ENCODE peak calls at places on chromosomes 2 and 18, in eight cellular contexts. One of them, this sample, is unnamed.

GRCh38 chr18:47168913-47169312 is 7.3 kb downstream of the IER3IP1 start:
- DNase-seq in A549: no peak
- DNase-seq in sigmoid colon: no peak
- DNase-seq in tibial nerve: no peak
- DNase-seq in K562: no peak
- DNase-seq in ovary: no peak
- DNase-seq in SK-N-SH: no peak
- DNase-seq in GM12878: no peak
- DNase-seq in this sample: no peak

GRCh38 chr2:16126141-16126968 is 186.0 kb downstream of the MYCN start:
- DNase-seq in sigmoid colon: no peak
- DNase-seq in SK-N-SH: no peak
- DNase-seq in tibial nerve: no peak
- DNase-seq in A549: no peak
- DNase-seq in ovary: no peak
- DNase-seq in K562: no peak
- DNase-seq in GM12878: no peak
- DNase-seq in this sample: no peak

GRCh38 chr2:158464426-158465281 is 7.9 kb downstream of the PKP4 start:
- DNase-seq in ovary: no peak
- DNase-seq in K562: peak; percentile 62
- DNase-seq in A549: peak; percentile 56
- DNase-seq in tibial nerve: no peak
- DNase-seq in GM12878: no peak
- DNase-seq in sigmoid colon: no peak
- DNase-seq in SK-N-SH: peak; percentile 44
- DNase-seq in this sample: no peak

GRCh38 chr2:7449287-7449686 is 532.1 kb downstream of the RNF144A start:
- DNase-seq in ovary: no peak
- DNase-seq in SK-N-SH: no peak
- DNase-seq in sigmoid colon: no peak
- DNase-seq in A549: no peak
- DNase-seq in K562: no peak
- DNase-seq in GM12878: no peak
- DNase-seq in tibial nerve: no peak
- DNase-seq in this sample: no peak

GRCh38 chr18:21459706-21460286 is 140.7 kb downstream of the ESCO1 start:
- DNase-seq in GM12878: no peak
- DNase-seq in ovary: no peak
- DNase-seq in tibial nerve: no peak
- DNase-seq in K562: no peak
- DNase-seq in sigmoid colon: no peak
- DNase-seq in SK-N-SH: no peak
- DNase-seq in A549: no peak
- DNase-seq in this sample: no peak

GRCh38 chr2:207215300-207215699 is 49.6 kb upstream of the KLF7 start:
- DNase-seq in SK-N-SH: no peak
- DNase-seq in sigmoid colon: no peak
- DNase-seq in tibial nerve: no peak
- DNase-seq in ovary: no peak
- DNase-seq in GM12878: no peak
- DNase-seq in K562: no peak
- DNase-seq in A549: no peak
- DNase-seq in this sample: no peak

GRCh38 chr2:62806231-62806630 is 100.7 kb downstream of the EHBP1 start:
- DNase-seq in SK-N-SH: no peak
- DNase-seq in ovary: no peak
- DNase-seq in tibial nerve: no peak
- DNase-seq in A549: no peak
- DNase-seq in K562: no peak
- DNase-seq in GM12878: no peak
- DNase-seq in sigmoid colon: no peak
- DNase-seq in this sample: no peak

GRCh38 chr2:525021-525420 is 152.2 kb downstream of the TMEM18 start:
- DNase-seq in SK-N-SH: no peak
- DNase-seq in K562: no peak
- DNase-seq in sigmoid colon: no peak
- DNase-seq in A549: no peak
- DNase-seq in tibial nerve: no peak
- DNase-seq in GM12878: no peak
- DNase-seq in ovary: no peak
- DNase-seq in this sample: no peak

GRCh38 chr2:25543939-25544338 is 129.4 kb downstream of the DTNB start:
- DNase-seq in GM12878: no peak
- DNase-seq in K562: no peak
- DNase-seq in sigmoid colon: no peak
- DNase-seq in tibial nerve: no peak
- DNase-seq in SK-N-SH: no peak
- DNase-seq in A549: no peak
- DNase-seq in ovary: no peak
- DNase-seq in this sample: no peak

GRCh38 chr18:6785411-6785810 is 55.9 kb downstream of the ARHGAP28 start:
- DNase-seq in ovary: no peak
- DNase-seq in A549: no peak
- DNase-seq in tibial nerve: no peak
- DNase-seq in GM12878: no peak
- DNase-seq in SK-N-SH: no peak
- DNase-seq in K562: no peak
- DNase-seq in sigmoid colon: no peak
- DNase-seq in this sample: no peak

GRCh38 chr2:161766334-161766733 is 142.1 kb downstream of the SLC4A10 start:
- DNase-seq in GM12878: no peak
- DNase-seq in A549: no peak
- DNase-seq in SK-N-SH: no peak
- DNase-seq in sigmoid colon: no peak
- DNase-seq in tibial nerve: no peak
- DNase-seq in K562: no peak
- DNase-seq in ovary: no peak
- DNase-seq in this sample: no peak

GRCh38 chr2:238141541-238142318 is 3.3 kb downstream of the KLHL30 start:
- DNase-seq in sigmoid colon: no peak
- DNase-seq in GM12878: no peak
- DNase-seq in K562: no peak
- DNase-seq in ovary: no peak
- DNase-seq in A549: peak; percentile 35
- DNase-seq in SK-N-SH: no peak
- DNase-seq in tibial nerve: no peak
- DNase-seq in this sample: peak; percentile 87

GRCh38 chr18:78865771-78866310 is 113.8 kb upstream of the SALL3 start:
- DNase-seq in tibial nerve: no peak
- DNase-seq in SK-N-SH: no peak
- DNase-seq in sigmoid colon: no peak
- DNase-seq in GM12878: no peak
- DNase-seq in K562: no peak
- DNase-seq in A549: no peak
- DNase-seq in ovary: no peak
- DNase-seq in this sample: no peak

GRCh38 chr2:28906376-28906775 is 11.9 kb downstream of the WDR43 start:
- DNase-seq in A549: no peak
- DNase-seq in tibial nerve: no peak
- DNase-seq in K562: no peak
- DNase-seq in GM12878: no peak
- DNase-seq in sigmoid colon: no peak
- DNase-seq in SK-N-SH: no peak
- DNase-seq in ovary: no peak
- DNase-seq in this sample: no peak

GRCh38 chr2:207073791-207074678 is 91.7 kb downstream of the KLF7 start:
- DNase-seq in K562: no peak
- DNase-seq in GM12878: no peak
- DNase-seq in sigmoid colon: no peak
- DNase-seq in SK-N-SH: no peak
- DNase-seq in ovary: no peak
- DNase-seq in A549: no peak
- DNase-seq in tibial nerve: no peak
- DNase-seq in this sample: no peak

GRCh38 chr2:71784734-71785549 is 331.6 kb downstream of the DYSF start:
- DNase-seq in A549: peak; percentile 87
- DNase-seq in ovary: no peak
- DNase-seq in GM12878: no peak
- DNase-seq in tibial nerve: no peak
- DNase-seq in K562: no peak
- DNase-seq in SK-N-SH: peak; percentile 8
- DNase-seq in sigmoid colon: no peak
- DNase-seq in this sample: no peak

GRCh38 chr2:64288321-64288931 is 144.2 kb upstream of the PELI1 start:
- DNase-seq in ovary: no peak
- DNase-seq in A549: no peak
- DNase-seq in GM12878: no peak
- DNase-seq in K562: no peak
- DNase-seq in SK-N-SH: no peak
- DNase-seq in sigmoid colon: no peak
- DNase-seq in tibial nerve: no peak
- DNase-seq in this sample: no peak

GRCh38 chr2:234377761-234378341 is 119.0 kb downstream of the ARL4C start:
- DNase-seq in ovary: no peak
- DNase-seq in K562: no peak
- DNase-seq in tibial nerve: no peak
- DNase-seq in SK-N-SH: no peak
- DNase-seq in GM12878: no peak
- DNase-seq in sigmoid colon: no peak
- DNase-seq in A549: no peak
- DNase-seq in this sample: no peak

GRCh38 chr2:190882831-190883582 is 2.4 kb downstream of the GLS start:
- DNase-seq in ovary: no peak
- DNase-seq in A549: no peak
- DNase-seq in SK-N-SH: no peak
- DNase-seq in tibial nerve: no peak
- DNase-seq in GM12878: no peak
- DNase-seq in sigmoid colon: no peak
- DNase-seq in K562: no peak
- DNase-seq in this sample: no peak

GRCh38 chr18:58097127-58097906 is 53.3 kb downstream of the NEDD4L start:
- DNase-seq in sigmoid colon: no peak
- DNase-seq in tibial nerve: no peak
- DNase-seq in A549: no peak
- DNase-seq in ovary: no peak
- DNase-seq in SK-N-SH: peak; percentile 63
- DNase-seq in GM12878: no peak
- DNase-seq in K562: no peak
- DNase-seq in this sample: peak; percentile 51
- TF ChIP-seq EP300 in sigmoid colon: no peak
- TF ChIP-seq EP300 in tibial nerve: no peak
- TF ChIP-seq EP300 in A549: no peak
- TF ChIP-seq EP300 in ovary: no peak
- TF ChIP-seq EP300 in SK-N-SH: peak; percentile 79
- TF ChIP-seq EP300 in GM12878: no peak
- TF ChIP-seq EP300 in K562: no peak
- TF ChIP-seq EP300 in this sample: no peak

DNA sequence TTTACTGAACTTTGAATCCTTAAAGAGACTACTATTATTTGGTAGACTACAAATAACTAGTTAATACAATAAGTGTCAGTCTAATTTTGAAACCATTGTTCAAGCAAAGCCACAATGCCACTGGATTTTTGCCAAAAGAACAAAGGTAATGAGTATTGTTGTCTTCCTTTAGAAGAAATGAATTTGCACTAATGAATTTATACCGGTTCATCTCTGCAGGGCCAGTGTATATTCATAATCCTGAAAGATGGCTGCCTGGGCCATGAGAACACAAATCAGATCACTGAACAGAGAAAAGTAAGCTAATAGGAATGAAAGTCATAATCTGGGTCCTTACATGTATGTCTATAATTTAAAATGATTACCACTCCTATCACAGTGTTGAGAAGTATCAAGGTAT is 31.2 kb downstream of the GCFC2 start:
- DNase-seq in sigmoid colon: no peak
- DNase-seq in tibial nerve: no peak
- DNase-seq in GM12878: no peak
- DNase-seq in K562: no peak
- DNase-seq in ovary: no peak
- DNase-seq in SK-N-SH: no peak
- DNase-seq in A549: no peak
- DNase-seq in this sample: no peak
- H3K4me3 ChIP-seq in sigmoid colon: no peak overlapping the region
- H3K4me3 ChIP-seq in tibial nerve: no peak overlapping the region
- H3K4me3 ChIP-seq in GM12878: no peak overlapping the region
- H3K4me3 ChIP-seq in K562: no peak overlapping the region
- H3K4me3 ChIP-seq in ovary: no peak overlapping the region
- H3K4me3 ChIP-seq in SK-N-SH: no peak overlapping the region
- H3K4me3 ChIP-seq in A549: no peak overlapping the region
- H3K4me3 ChIP-seq in this sample: no peak overlapping the region

GRCh38 chr2:9236867-9237266 is 30.3 kb downstream of the ASAP2 start:
- DNase-seq in ovary: peak; percentile 59
- DNase-seq in K562: no peak
- DNase-seq in GM12878: no peak
- DNase-seq in SK-N-SH: no peak
- DNase-seq in sigmoid colon: no peak
- DNase-seq in A549: no peak
- DNase-seq in tibial nerve: no peak
- DNase-seq in this sample: no peak

GRCh38 chr2:9237831-9238230 is 31.2 kb downstream of the ASAP2 start:
- DNase-seq in ovary: no peak
- DNase-seq in K562: no peak
- DNase-seq in A549: no peak
- DNase-seq in GM12878: no peak
- DNase-seq in sigmoid colon: no peak
- DNase-seq in tibial nerve: no peak
- DNase-seq in SK-N-SH: no peak
- DNase-seq in this sample: no peak

GRCh38 chr2:9240745-9241144 is 34.1 kb downstream of the ASAP2 start:
- DNase-seq in A549: no peak
- DNase-seq in tibial nerve: no peak
- DNase-seq in K562: no peak
- DNase-seq in sigmoid colon: no peak
- DNase-seq in SK-N-SH: no peak
- DNase-seq in GM12878: no peak
- DNase-seq in ovary: no peak
- DNase-seq in this sample: no peak

GRCh38 chr2:9238927-9239326 is 32.3 kb downstream of the ASAP2 start:
- DNase-seq in sigmoid colon: no peak
- DNase-seq in A549: no peak
- DNase-seq in SK-N-SH: peak; percentile 68
- DNase-seq in tibial nerve: no peak
- DNase-seq in ovary: no peak
- DNase-seq in K562: no peak
- DNase-seq in GM12878: no peak
- DNase-seq in this sample: no peak

DNA sequence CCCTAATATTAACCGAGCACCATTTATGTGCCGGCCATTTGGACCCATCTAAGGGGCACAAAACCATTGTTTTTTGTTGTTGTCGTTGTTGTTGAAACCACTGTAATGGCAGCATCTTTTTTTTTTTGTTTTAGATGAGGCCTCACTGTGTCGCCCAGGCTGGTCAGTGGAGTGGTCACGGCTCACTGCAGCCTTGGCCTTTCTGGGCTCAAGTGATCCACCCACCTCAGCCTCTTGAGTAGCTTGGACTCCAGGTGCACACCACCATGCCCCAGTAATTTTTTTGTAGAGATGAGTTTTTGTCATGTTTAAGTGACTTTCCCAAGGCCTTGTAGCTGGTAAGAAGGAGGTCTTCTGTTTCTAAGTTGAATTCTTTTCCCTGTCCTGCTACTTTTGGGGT is 33.0 kb downstream of the ASAP2 start:
- DNase-seq in tibial nerve: no peak
- DNase-seq in ovary: no peak
- DNase-seq in sigmoid colon: no peak
- DNase-seq in K562: no peak
- DNase-seq in GM12878: no peak
- DNase-seq in SK-N-SH: no peak
- DNase-seq in A549: no peak
- DNase-seq in this sample: no peak
- H3K27ac ChIP-seq in tibial nerve: no peak overlapping the region
- H3K27ac ChIP-seq in ovary: no peak overlapping the region
- H3K27ac ChIP-seq in sigmoid colon: no peak overlapping the region
- H3K27ac ChIP-seq in K562: no peak overlapping the region
- H3K27ac ChIP-seq in GM12878: no peak overlapping the region
- H3K27ac ChIP-seq in SK-N-SH: peak overlapping the region; percentile 99
- H3K27ac ChIP-seq in A549: no peak overlapping the region
- H3K27ac ChIP-seq in this sample: no peak overlapping the region

GRCh38 chr2:75603477-75603876 is 42.7 kb upstream of the EVA1A start:
- DNase-seq in GM12878: no peak
- DNase-seq in A549: no peak
- DNase-seq in K562: no peak
- DNase-seq in sigmoid colon: no peak
- DNase-seq in tibial nerve: no peak
- DNase-seq in SK-N-SH: no peak
- DNase-seq in ovary: no peak
- DNase-seq in this sample: no peak
- TF ChIP-seq EP300 in GM12878: no peak
- TF ChIP-seq EP300 in A549: no peak
- TF ChIP-seq EP300 in K562: no peak
- TF ChIP-seq EP300 in sigmoid colon: no peak
- TF ChIP-seq EP300 in tibial nerve: no peak
- TF ChIP-seq EP300 in SK-N-SH: no peak
- TF ChIP-seq EP300 in ovary: no peak
- TF ChIP-seq EP300 in this sample: no peak